ENCODE peak calls at places on chromosomes 11 and 22, in eight cellular contexts. E, H, L, K, T, N, S and J are unnamed samples.

GRCh38 chr22:42180349-42180842 is 49.8 kb upstream of the CYP2D6 start:
- DNase-seq in E (no peak), H (no peak), L (no peak), K (no peak), T (peak; percentile 71), N (no peak), S (no peak), J (peak; percentile 34)

GRCh38 chr11:21927628-21928027 is 265.3 kb upstream of the ANO5 start:
- DNase-seq in E (no peak), H (no peak), L (no peak), K (no peak), T (no peak), N (no peak), S (no peak), J (no peak)

GRCh38 chr11:35878736-35879135 is 65.1 kb upstream of the LDLRAD3 start:
- DNase-seq in E (no peak), H (no peak), L (no peak), K (no peak), T (no peak), N (no peak), S (no peak), J (no peak)

GRCh38 chr11:109695696-109696095 is 273.7 kb downstream of the C11orf87 start:
- DNase-seq in E (no peak), H (no peak), L (no peak), K (no peak), T (no peak), N (no peak), S (no peak), J (peak; percentile 10)

GRCh38 chr11:125384825-125385224 is 111.2 kb downstream of the FEZ1 start:
- DNase-seq in E (no peak), H (no peak), L (no peak), K (no peak), T (no peak), N (no peak), S (no peak), J (no peak)

GRCh38 chr11:8167796-8168195 is 1.0 kb downstream of the RIC3 start:
- DNase-seq in E (no peak), H (no peak), L (no peak), K (no peak), T (no peak), N (no peak), S (no peak), J (peak; percentile 11)

GRCh38 chr11:120134931-120135228 is 3.0 kb downstream of the TRIM29 start:
- DNase-seq in E (no peak), H (no peak), L (no peak), K (no peak), T (no peak), N (no peak), S (no peak), J (no peak)

GRCh38 chr11:96396637-96397036 is 6.8 kb downstream of the JRKL start:
- DNase-seq in E (no peak), H (no peak), L (peak; percentile 15), K (no peak), T (no peak), N (no peak), S (no peak), J (no peak)

GRCh38 chr11:67405196-67405567 is 1.3 kb downstream of the TBC1D10C start:
- DNase-seq in E (no peak), H (no peak), L (no peak), K (no peak), T (no peak), N (no peak), S (no peak), J (no peak)

GRCh38 chr11:19025799-19026406 is 34.6 kb downstream of the MRGPRX2 start:
- DNase-seq in E (no peak), H (no peak), L (peak; percentile 49), K (no peak), T (no peak), N (no peak), S (no peak), J (peak; percentile 1)

GRCh38 chr11:35247428-35247827 is 108.5 kb downstream of the CD44 start:
- DNase-seq in E (no peak), H (no peak), L (no peak), K (no peak), T (no peak), N (no peak), S (no peak), J (no peak)

GRCh38 chr22:30033137-30033536 is 47.1 kb upstream of the HORMAD2 start:
- DNase-seq in E (no peak), H (no peak), L (no peak), K (no peak), T (no peak), N (no peak), S (no peak), J (no peak)

GRCh38 chr11:1682225-1682901 is 14.6 kb upstream of the KRTAP5-6 start:
- DNase-seq in E (no peak), H (no peak), L (no peak), K (no peak), T (no peak), N (no peak), S (peak; percentile 59), J (no peak)

GRCh38 chr11:17171342-17171741 is 36.4 kb downstream of the PIK3C2A start:
- DNase-seq in E (no peak), H (no peak), L (no peak), K (no peak), T (no peak), N (no peak), S (no peak), J (peak; percentile 60)
- TF ChIP-seq USF2 in E (no peak), H (no peak), L (no peak), K (no peak), T (no peak), N (no peak), S (no peak), J (no peak)

GRCh38 chr22:24444251-24444650 is 16.9 kb downstream of the ADORA2A start:
- DNase-seq in E (no peak), H (no peak), L (no peak), K (no peak), T (no peak), N (no peak), S (no peak), J (no peak)
- TF ChIP-seq USF2 in E (no peak), H (no peak), L (no peak), K (no peak), T (no peak), N (no peak), S (no peak), J (no peak)

GRCh38 chr22:48673806-48674500 is 1153.7 kb downstream of the BRD1 start:
- DNase-seq in E (no peak), H (no peak), L (no peak), K (no peak), T (no peak), N (no peak), S (no peak), J (no peak)
- TF ChIP-seq USF2 in E (no peak), H (no peak), L (no peak), K (no peak), T (no peak), N (no peak), S (no peak), J (no peak)

DNA sequence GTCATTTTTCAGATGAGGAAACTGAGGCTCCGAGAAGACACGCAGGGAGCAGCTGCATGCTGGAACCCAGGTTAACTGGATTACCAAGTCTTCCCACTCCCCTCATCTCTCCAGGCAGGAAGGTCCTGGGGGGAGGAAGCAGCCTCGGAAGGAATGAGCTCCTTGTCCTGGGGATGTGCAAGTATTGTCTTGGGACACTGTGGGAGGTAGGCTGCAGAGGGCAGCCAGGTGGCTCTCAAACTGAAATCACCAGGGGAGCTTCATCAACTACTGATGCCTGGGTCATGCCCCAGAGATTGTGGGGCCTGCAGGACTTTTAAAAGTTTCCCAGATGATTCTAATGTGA is 7.6 kb downstream of the GDPD5 start:
- DNase-seq in E (no peak), H (no peak), L (no peak), K (no peak), T (no peak), N (no peak), S (no peak), J (no peak)
- TF ChIP-seq USF2 in E (no peak), H (no peak), L (no peak), K (no peak), T (no peak), N (no peak), S (no peak), J (no peak)

GRCh38 chr22:46462726-46463371 is 74.6 kb downstream of the CELSR1 start:
- DNase-seq in E (peak; percentile 66), H (no peak), L (no peak), K (no peak), T (no peak), N (no peak), S (no peak), J (peak; percentile 70)

GRCh38 chr22:46464701-46465347 is 72.6 kb downstream of the CELSR1 start:
- DNase-seq in E (no peak), H (no peak), L (no peak), K (no peak), T (no peak), N (no peak), S (no peak), J (no peak)

GRCh38 chr22:46465348-46465725 is 72.1 kb downstream of the CELSR1 start:
- DNase-seq in E (no peak), H (no peak), L (no peak), K (no peak), T (no peak), N (no peak), S (no peak), J (no peak)

GRCh38 chr22:46464296-46464695 is 73.1 kb downstream of the CELSR1 start:
- DNase-seq in E (no peak), H (no peak), L (no peak), K (no peak), T (no peak), N (no peak), S (no peak), J (no peak)

DNA sequence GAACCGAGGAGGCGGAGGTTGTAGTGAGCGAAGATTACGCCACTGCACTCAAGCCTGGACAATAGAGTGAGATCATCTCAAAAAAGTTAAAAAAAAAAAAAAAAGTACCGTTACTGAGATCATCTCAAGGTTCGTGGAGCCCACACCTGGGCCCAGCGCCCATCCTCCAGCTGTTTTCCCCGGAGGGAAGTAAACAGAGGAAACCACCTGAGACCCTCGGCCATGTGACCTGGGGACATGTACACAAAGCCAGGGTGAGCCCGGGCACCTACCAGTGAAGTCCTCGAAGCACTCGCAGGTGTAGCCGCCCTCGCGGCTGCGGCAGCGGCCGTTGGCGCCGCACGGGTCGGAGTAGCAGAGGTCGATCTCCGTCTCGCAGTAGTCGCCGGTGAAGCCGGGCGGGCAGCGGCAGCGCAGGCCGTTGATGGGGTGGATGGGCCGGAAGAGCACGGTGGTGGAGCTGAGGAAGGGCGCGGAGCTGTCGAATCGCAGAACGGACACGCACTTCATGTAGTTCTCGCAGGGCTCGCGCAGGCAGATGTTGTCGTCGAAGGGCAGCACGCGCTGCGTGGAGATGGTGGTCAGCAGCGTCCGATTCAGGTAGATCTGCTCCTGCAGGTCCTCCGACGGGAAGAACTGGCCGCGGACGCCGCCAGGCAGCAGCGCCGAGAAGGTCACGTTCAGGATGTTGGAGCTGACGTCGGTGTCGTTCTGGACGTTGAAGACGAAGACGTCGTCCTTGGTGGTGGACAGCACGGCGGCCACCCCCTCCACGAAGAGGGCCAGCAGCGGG is 73.8 kb downstream of the CELSR1 start:
- DNase-seq in E (no peak), H (no peak), L (no peak), K (no peak), T (no peak), N (no peak), S (no peak), J (no peak)
- TF ChIP-seq USF2 in E (no peak), H (no peak), L (no peak), K (no peak), T (no peak), N (no peak), S (no peak), J (no peak)